ENCODE peak calls at places on chromosomes 11 and 22, in seven cellular contexts. One of them, this sample, is unnamed.

GRCh38 chr22:42626951-42627625 is 12.4 kb upstream of the POLDIP3 start:
- DNase-seq in MM.1S: no peak
- DNase-seq in GM23338: no peak
- DNase-seq in HCT116: no peak
- DNase-seq in PC-3: no peak
- DNase-seq in hepatocyte: no peak
- DNase-seq in GM23248: no peak
- DNase-seq in this sample: no peak

GRCh38 chr11:17538731-17539130 is 5.5 kb downstream of the USH1C start:
- DNase-seq in MM.1S: no peak
- DNase-seq in GM23338: no peak
- DNase-seq in HCT116: no peak
- DNase-seq in PC-3: no peak
- DNase-seq in hepatocyte: no peak
- DNase-seq in GM23248: no peak
- DNase-seq in this sample: no peak

GRCh38 chr11:77324508-77324907 is 23.0 kb upstream of the GDPD4 start:
- DNase-seq in MM.1S: no peak
- DNase-seq in GM23338: no peak
- DNase-seq in HCT116: no peak
- DNase-seq in PC-3: no peak
- DNase-seq in hepatocyte: no peak
- DNase-seq in GM23248: no peak
- DNase-seq in this sample: no peak

GRCh38 chr22:50581031-50581949 is 1.4 kb downstream of the CHKB start:
- DNase-seq in MM.1S: no peak
- DNase-seq in GM23338: no peak
- DNase-seq in HCT116: no peak
- DNase-seq in PC-3: no peak
- DNase-seq in hepatocyte: no peak
- DNase-seq in GM23248: peak; percentile 26
- DNase-seq in this sample: no peak

GRCh38 chr11:132472411-132473205 is 1059.7 kb downstream of the OPCML start:
- DNase-seq in MM.1S: no peak
- DNase-seq in GM23338: no peak
- DNase-seq in HCT116: no peak
- DNase-seq in PC-3: no peak
- DNase-seq in hepatocyte: no peak
- DNase-seq in GM23248: peak; percentile 77
- DNase-seq in this sample: no peak

GRCh38 chr11:2200536-2200935 is 28.9 kb upstream of the TH start:
- DNase-seq in MM.1S: no peak
- DNase-seq in GM23338: no peak
- DNase-seq in HCT116: no peak
- DNase-seq in PC-3: no peak
- DNase-seq in hepatocyte: no peak
- DNase-seq in GM23248: no peak
- DNase-seq in this sample: no peak

GRCh38 chr11:130051077-130051476 is 18.6 kb upstream of the APLP2 start:
- DNase-seq in MM.1S: no peak
- DNase-seq in GM23338: no peak
- DNase-seq in HCT116: no peak
- DNase-seq in PC-3: no peak
- DNase-seq in hepatocyte: no peak
- DNase-seq in GM23248: peak; percentile 74
- DNase-seq in this sample: no peak

GRCh38 chr11:83827940-83828554 is 541.9 kb upstream of the CCDC90B start:
- DNase-seq in MM.1S: peak; percentile 12
- DNase-seq in GM23338: peak; percentile 73
- DNase-seq in HCT116: peak; percentile 18
- DNase-seq in PC-3: peak; percentile 55
- DNase-seq in hepatocyte: peak; percentile 51
- DNase-seq in GM23248: peak; percentile 63
- DNase-seq in this sample: peak; percentile 35

GRCh38 chr11:92393218-92393617 is 168.6 kb downstream of the FAT3 start:
- DNase-seq in MM.1S: no peak
- DNase-seq in GM23338: no peak
- DNase-seq in HCT116: no peak
- DNase-seq in PC-3: no peak
- DNase-seq in hepatocyte: no peak
- DNase-seq in GM23248: no peak
- DNase-seq in this sample: no peak

GRCh38 chr11:46075168-46075567 is 46.1 kb downstream of the PHF21A start:
- DNase-seq in MM.1S: no peak
- DNase-seq in GM23338: no peak
- DNase-seq in HCT116: no peak
- DNase-seq in PC-3: peak; percentile 65
- DNase-seq in hepatocyte: no peak
- DNase-seq in GM23248: peak; percentile 30
- DNase-seq in this sample: no peak

GRCh38 chr11:122978303-122978620 is 3.4 kb downstream of the BSX start:
- DNase-seq in MM.1S: no peak
- DNase-seq in GM23338: no peak
- DNase-seq in HCT116: no peak
- DNase-seq in PC-3: no peak
- DNase-seq in hepatocyte: no peak
- DNase-seq in GM23248: no peak
- DNase-seq in this sample: no peak
- H3K9me2 ChIP-seq in MM.1S: no peaks in the 10 kb centered on the region
- H3K9me2 ChIP-seq in GM23338: no peaks in the 10 kb centered on the region
- H3K9me2 ChIP-seq in HCT116: no peaks in the 10 kb centered on the region
- H3K9me2 ChIP-seq in PC-3: no peaks in the 10 kb centered on the region
- H3K9me2 ChIP-seq in hepatocyte: no peaks in the 10 kb centered on the region
- H3K9me2 ChIP-seq in GM23248: no peaks in the 10 kb centered on the region
- H3K9me2 ChIP-seq in this sample: no peaks in the 10 kb centered on the region

GRCh38 chr11:75653532-75653931 is 15.3 kb downstream of the MAP6 start:
- DNase-seq in MM.1S: no peak
- DNase-seq in GM23338: no peak
- DNase-seq in HCT116: no peak
- DNase-seq in PC-3: peak; percentile 76
- DNase-seq in hepatocyte: no peak
- DNase-seq in GM23248: no peak
- DNase-seq in this sample: no peak

GRCh38 chr11:75651218-75651617 is 17.6 kb downstream of the MAP6 start:
- DNase-seq in MM.1S: no peak
- DNase-seq in GM23338: no peak
- DNase-seq in HCT116: no peak
- DNase-seq in PC-3: no peak
- DNase-seq in hepatocyte: no peak
- DNase-seq in GM23248: no peak
- DNase-seq in this sample: no peak

GRCh38 chr11:75655619-75656018 is 13.2 kb downstream of the MAP6 start:
- DNase-seq in MM.1S: no peak
- DNase-seq in GM23338: no peak
- DNase-seq in HCT116: no peak
- DNase-seq in PC-3: no peak
- DNase-seq in hepatocyte: no peak
- DNase-seq in GM23248: no peak
- DNase-seq in this sample: no peak

GRCh38 chr11:75654314-75654713 is 14.5 kb downstream of the MAP6 start:
- DNase-seq in MM.1S: no peak
- DNase-seq in GM23338: no peak
- DNase-seq in HCT116: no peak
- DNase-seq in PC-3: peak; percentile 93
- DNase-seq in hepatocyte: no peak
- DNase-seq in GM23248: peak; percentile 81
- DNase-seq in this sample: no peak

DNA sequence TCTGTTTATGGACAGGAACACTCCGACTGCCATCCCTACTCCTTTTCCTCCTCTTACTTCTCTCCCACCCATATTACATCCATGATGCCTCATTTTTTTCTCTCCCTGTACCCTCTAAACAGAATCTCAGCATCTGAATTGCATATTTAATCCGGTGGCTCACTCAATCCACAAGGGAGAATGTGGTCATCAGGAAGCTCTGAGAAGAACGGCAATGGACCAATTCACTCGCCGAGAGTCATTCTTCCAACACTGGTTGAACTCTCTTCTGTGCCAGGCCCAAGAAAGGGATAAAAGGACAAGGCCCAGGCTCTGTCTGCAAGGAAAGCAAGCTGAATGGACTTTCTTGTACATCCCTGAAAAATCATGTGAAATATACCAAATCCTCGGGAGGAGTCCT is 15.9 kb downstream of the MAP6 start:
- DNase-seq in MM.1S: no peak
- DNase-seq in GM23338: no peak
- DNase-seq in HCT116: no peak
- DNase-seq in PC-3: peak; percentile 49
- DNase-seq in hepatocyte: no peak
- DNase-seq in GM23248: peak; percentile 30
- DNase-seq in this sample: no peak
- H3K9me2 ChIP-seq in MM.1S: no peaks in the 10 kb centered on the region
- H3K9me2 ChIP-seq in GM23338: no peaks in the 10 kb centered on the region
- H3K9me2 ChIP-seq in HCT116: no peaks in the 10 kb centered on the region
- H3K9me2 ChIP-seq in PC-3: no peaks in the 10 kb centered on the region
- H3K9me2 ChIP-seq in hepatocyte: no peaks in the 10 kb centered on the region
- H3K9me2 ChIP-seq in GM23248: no peaks in the 10 kb centered on the region
- H3K9me2 ChIP-seq in this sample: no peaks in the 10 kb centered on the region

DNA sequence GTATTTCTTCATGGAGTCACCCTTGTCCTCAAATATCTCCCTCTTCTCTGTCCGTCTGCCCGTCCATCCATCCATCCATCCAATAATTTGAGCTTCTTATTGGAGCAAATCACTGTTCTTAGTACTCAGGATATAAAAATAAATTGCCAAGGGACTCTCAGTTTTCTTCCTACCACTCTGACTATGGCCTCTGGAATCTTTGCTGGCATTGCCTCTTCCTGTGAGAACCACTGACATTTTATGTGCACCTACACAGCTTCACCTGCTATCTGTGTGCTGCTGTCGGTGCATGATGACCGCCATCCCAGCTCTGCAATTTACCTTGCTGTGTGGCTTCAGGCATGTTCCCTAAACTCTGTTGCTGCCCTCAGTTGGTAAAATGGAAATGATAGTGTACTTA is 37.9 kb downstream of the TEAD1 start:
- DNase-seq in MM.1S: no peak
- DNase-seq in GM23338: no peak
- DNase-seq in HCT116: no peak
- DNase-seq in PC-3: no peak
- DNase-seq in hepatocyte: no peak
- DNase-seq in GM23248: no peak
- DNase-seq in this sample: no peak
- H3K9me2 ChIP-seq in MM.1S: no peaks in the 10 kb centered on the region
- H3K9me2 ChIP-seq in GM23338: peaks cover 4% of the 10 kb centered on the region
- H3K9me2 ChIP-seq in HCT116: no peaks in the 10 kb centered on the region
- H3K9me2 ChIP-seq in PC-3: no peaks in the 10 kb centered on the region
- H3K9me2 ChIP-seq in hepatocyte: no peaks in the 10 kb centered on the region
- H3K9me2 ChIP-seq in GM23248: no peaks in the 10 kb centered on the region
- H3K9me2 ChIP-seq in this sample: no peaks in the 10 kb centered on the region

DNA sequence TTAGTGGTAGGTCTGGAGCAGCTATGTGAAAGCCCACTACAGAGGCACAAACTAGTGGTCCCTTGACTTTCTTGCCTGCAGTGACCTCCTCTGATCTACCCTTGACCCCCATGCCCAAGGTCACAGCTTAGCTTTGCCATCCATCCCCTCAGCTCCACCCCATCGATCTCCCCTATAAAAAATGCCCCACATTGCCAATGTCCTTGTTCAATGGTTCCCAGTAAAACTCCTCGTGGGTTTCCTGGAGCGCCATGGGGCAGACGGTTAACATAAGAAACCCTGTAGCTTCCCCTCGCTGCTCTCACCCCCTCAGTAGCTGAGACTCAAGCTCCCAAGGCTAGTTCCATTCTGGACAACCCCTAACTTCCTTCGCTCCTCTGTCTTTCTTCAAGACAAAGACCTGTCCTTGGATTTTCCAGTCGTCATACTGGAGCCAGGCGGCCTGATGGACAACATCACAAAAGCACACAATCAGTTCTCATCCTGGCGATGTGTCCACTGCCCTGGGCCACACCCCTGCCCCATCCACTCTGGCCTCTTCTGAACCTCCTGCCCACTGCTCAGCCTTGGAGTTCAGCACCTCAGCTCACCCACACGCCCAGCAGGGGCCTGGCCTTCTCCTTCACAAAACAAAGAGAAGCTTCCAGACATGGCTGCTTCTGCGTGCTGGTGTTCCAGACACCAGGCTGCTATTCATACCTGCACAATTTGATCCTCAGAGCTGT is 1429.3 kb downstream of the BRD1 start:
- DNase-seq in MM.1S: no peak
- DNase-seq in GM23338: no peak
- DNase-seq in HCT116: no peak
- DNase-seq in PC-3: no peak
- DNase-seq in hepatocyte: no peak
- DNase-seq in GM23248: no peak
- DNase-seq in this sample: no peak
- H3K9me2 ChIP-seq in MM.1S: no peaks in the 10 kb centered on the region
- H3K9me2 ChIP-seq in GM23338: no peaks in the 10 kb centered on the region
- H3K9me2 ChIP-seq in HCT116: no peaks in the 10 kb centered on the region
- H3K9me2 ChIP-seq in PC-3: no peaks in the 10 kb centered on the region
- H3K9me2 ChIP-seq in hepatocyte: no peaks in the 10 kb centered on the region
- H3K9me2 ChIP-seq in GM23248: no peaks in the 10 kb centered on the region
- H3K9me2 ChIP-seq in this sample: no peaks in the 10 kb centered on the region

DNA sequence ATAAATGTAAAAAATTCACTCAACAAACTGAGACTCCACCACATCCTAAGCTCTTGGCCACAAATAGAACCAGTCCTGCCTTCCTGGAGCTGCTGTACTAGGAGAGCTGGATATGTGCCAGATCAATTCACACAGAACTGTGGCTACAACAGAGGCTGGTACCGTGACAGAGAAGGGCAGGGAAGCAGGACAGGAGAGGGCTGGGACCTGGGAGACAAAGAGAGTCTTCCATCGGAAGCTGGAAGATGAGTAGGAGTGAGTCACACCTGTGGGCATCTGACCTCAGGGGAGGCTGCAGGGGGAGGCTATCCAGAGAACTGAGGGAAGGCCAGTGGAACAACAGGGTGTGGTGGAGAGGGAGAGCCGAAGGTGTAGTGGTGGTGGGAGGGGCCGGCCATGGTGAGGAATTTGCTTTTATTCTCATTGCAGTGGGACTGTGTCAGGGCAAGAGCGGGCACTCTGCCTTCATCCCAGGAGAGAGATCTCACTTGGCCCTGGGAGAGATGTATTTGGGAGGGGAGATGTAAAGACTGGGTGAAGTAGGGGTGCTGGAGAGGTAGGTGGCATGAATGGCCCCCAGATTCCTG is 1.9 kb upstream of the LTBP3 start:
- DNase-seq in MM.1S: no peak
- DNase-seq in GM23338: no peak
- DNase-seq in HCT116: peak; percentile 89
- DNase-seq in PC-3: peak; percentile 98
- DNase-seq in hepatocyte: peak; percentile 65
- DNase-seq in GM23248: peak; percentile 90
- DNase-seq in this sample: peak; percentile 92
- H3K9me2 ChIP-seq in MM.1S: no peaks in the 10 kb centered on the region
- H3K9me2 ChIP-seq in GM23338: no peaks in the 10 kb centered on the region
- H3K9me2 ChIP-seq in HCT116: no peaks in the 10 kb centered on the region
- H3K9me2 ChIP-seq in PC-3: no peaks in the 10 kb centered on the region
- H3K9me2 ChIP-seq in hepatocyte: no peaks in the 10 kb centered on the region
- H3K9me2 ChIP-seq in GM23248: no peaks in the 10 kb centered on the region
- H3K9me2 ChIP-seq in this sample: no peaks in the 10 kb centered on the region

GRCh38 chr11:47788181-47788580 is 21.0 kb upstream of the FNBP4 start:
- DNase-seq in MM.1S: no peak
- DNase-seq in GM23338: no peak
- DNase-seq in HCT116: no peak
- DNase-seq in PC-3: no peak
- DNase-seq in hepatocyte: no peak
- DNase-seq in GM23248: no peak
- DNase-seq in this sample: no peak
- H3K9me2 ChIP-seq in MM.1S: no peaks in the 10 kb centered on the region
- H3K9me2 ChIP-seq in GM23338: no peaks in the 10 kb centered on the region
- H3K9me2 ChIP-seq in HCT116: no peaks in the 10 kb centered on the region
- H3K9me2 ChIP-seq in PC-3: no peaks in the 10 kb centered on the region
- H3K9me2 ChIP-seq in hepatocyte: no peaks in the 10 kb centered on the region
- H3K9me2 ChIP-seq in GM23248: no peaks in the 10 kb centered on the region
- H3K9me2 ChIP-seq in this sample: no peaks in the 10 kb centered on the region

This sample was measured in PC-9.